ENCODE peak calls at places on chromosomes 4 and X, in seven cellular contexts. One of them, this sample, is unnamed.

GRCh38 chr4:165325732-165326512 is 1.5 kb upstream of the MSMO1 start:
- DNase-seq in erythroblast: peak
- DNase-seq in uterus: no peak
- DNase-seq in GM12892: no peak
- DNase-seq in NB4: peak
- DNase-seq in IMR-90: peak
- DNase-seq in upper lobe of left lung: no peak
- DNase-seq in this sample: no peak

GRCh38 chrX:12956704-12957541 is 18.0 kb upstream of the TMSB4X start:
- DNase-seq in IMR-90: peak
- DNase-seq in upper lobe of left lung: no peak
- DNase-seq in erythroblast: peak
- DNase-seq in uterus: no peak
- DNase-seq in GM12892: peak
- DNase-seq in NB4: peak
- DNase-seq in this sample: peak

GRCh38 chr4:42151568-42152506 is 618 bp downstream of the BEND4 start:
- DNase-seq in GM12892: peak
- DNase-seq in uterus: no peak
- DNase-seq in NB4: no peak
- DNase-seq in erythroblast: peak
- DNase-seq in IMR-90: no peak
- DNase-seq in upper lobe of left lung: peak
- DNase-seq in this sample: peak

GRCh38 chr4:96472103-96472867 is 632.4 kb downstream of the PDHA2 start:
- DNase-seq in uterus: no peak
- DNase-seq in GM12892: no peak
- DNase-seq in IMR-90: no peak
- DNase-seq in NB4: no peak
- DNase-seq in erythroblast: peak
- DNase-seq in upper lobe of left lung: no peak
- DNase-seq in this sample: no peak

GRCh38 chrX:129726307-129727111 is 12.3 kb upstream of the XPNPEP2 start:
- DNase-seq in uterus: peak
- DNase-seq in erythroblast: peak
- DNase-seq in IMR-90: peak
- DNase-seq in GM12892: no peak
- DNase-seq in upper lobe of left lung: no peak
- DNase-seq in NB4: peak
- DNase-seq in this sample: peak

GRCh38 chr4:83631066-83631465 is 95.2 kb downstream of the GPAT3 start:
- DNase-seq in erythroblast: no peak
- DNase-seq in GM12892: no peak
- DNase-seq in NB4: no peak
- DNase-seq in upper lobe of left lung: no peak
- DNase-seq in uterus: no peak
- DNase-seq in IMR-90: peak
- DNase-seq in this sample: no peak

GRCh38 chr4:145298885-145299284 is 118.5 kb upstream of the OTUD4 start:
- DNase-seq in GM12892: no peak
- DNase-seq in erythroblast: no peak
- DNase-seq in IMR-90: no peak
- DNase-seq in upper lobe of left lung: no peak
- DNase-seq in uterus: no peak
- DNase-seq in NB4: peak
- DNase-seq in this sample: no peak

GRCh38 chr4:131063878-131064277 is 1967.9 kb downstream of the C4orf33 start:
- DNase-seq in erythroblast: no peak
- DNase-seq in upper lobe of left lung: no peak
- DNase-seq in NB4: no peak
- DNase-seq in IMR-90: no peak
- DNase-seq in uterus: no peak
- DNase-seq in GM12892: no peak
- DNase-seq in this sample: no peak

GRCh38 chrX:153646620-153647373 is at the start of gene DUSP9:
- DNase-seq in erythroblast: no peak
- DNase-seq in uterus: peak
- DNase-seq in upper lobe of left lung: peak
- DNase-seq in NB4: peak
- DNase-seq in IMR-90: no peak
- DNase-seq in GM12892: peak
- DNase-seq in this sample: peak

GRCh38 chr4:150368667-150369066 is 213.3 kb upstream of the MAB21L2 start:
- DNase-seq in IMR-90: peak
- DNase-seq in uterus: no peak
- DNase-seq in GM12892: no peak
- DNase-seq in upper lobe of left lung: no peak
- DNase-seq in NB4: no peak
- DNase-seq in erythroblast: no peak
- DNase-seq in this sample: no peak

GRCh38 chrX:143648705-143649104 is 12.8 kb upstream of the SLITRK4 start:
- DNase-seq in uterus: no peak
- DNase-seq in IMR-90: no peak
- DNase-seq in NB4: peak
- DNase-seq in GM12892: no peak
- DNase-seq in upper lobe of left lung: no peak
- DNase-seq in erythroblast: no peak
- DNase-seq in this sample: no peak

GRCh38 chr4:173526034-173526482 is 4.0 kb downstream of the HAND2 start:
- DNase-seq in NB4: no peak
- DNase-seq in erythroblast: no peak
- DNase-seq in uterus: no peak
- DNase-seq in GM12892: no peak
- DNase-seq in IMR-90: no peak
- DNase-seq in upper lobe of left lung: no peak
- DNase-seq in this sample: no peak

GRCh38 chrX:65894138-65894537 is 145.7 kb downstream of the VSIG4 start:
- DNase-seq in uterus: no peak
- DNase-seq in upper lobe of left lung: no peak
- DNase-seq in IMR-90: no peak
- DNase-seq in NB4: no peak
- DNase-seq in erythroblast: peak
- DNase-seq in GM12892: no peak
- DNase-seq in this sample: peak

GRCh38 chr4:150325872-150326271 is 247.6 kb downstream of the DCLK2 start:
- DNase-seq in erythroblast: no peak
- DNase-seq in NB4: no peak
- DNase-seq in upper lobe of left lung: no peak
- DNase-seq in GM12892: no peak
- DNase-seq in uterus: no peak
- DNase-seq in IMR-90: no peak
- DNase-seq in this sample: no peak

GRCh38 chr4:93658443-93658842 is 170.1 kb upstream of the ATOH1 start:
- DNase-seq in NB4: no peak
- DNase-seq in uterus: no peak
- DNase-seq in upper lobe of left lung: no peak
- DNase-seq in GM12892: no peak
- DNase-seq in IMR-90: peak
- DNase-seq in erythroblast: no peak
- DNase-seq in this sample: no peak

GRCh38 chr4:128716325-128716724 is 93.2 kb upstream of the JADE1 start:
- DNase-seq in IMR-90: peak
- DNase-seq in erythroblast: no peak
- DNase-seq in GM12892: no peak
- DNase-seq in upper lobe of left lung: no peak
- DNase-seq in uterus: peak
- DNase-seq in NB4: no peak
- DNase-seq in this sample: no peak

GRCh38 chr4:146235654-146236570 is 21.6 kb downstream of the REELD1 start:
- DNase-seq in uterus: no peak
- DNase-seq in NB4: peak
- DNase-seq in IMR-90: no peak
- DNase-seq in GM12892: no peak
- DNase-seq in erythroblast: no peak
- DNase-seq in upper lobe of left lung: no peak
- DNase-seq in this sample: no peak

GRCh38 chr4:151325320-151326246 is at the start of gene SH3D19:
- DNase-seq in GM12892: no peak
- DNase-seq in upper lobe of left lung: peak
- DNase-seq in NB4: no peak
- DNase-seq in uterus: peak
- DNase-seq in erythroblast: no peak
- DNase-seq in IMR-90: peak
- DNase-seq in this sample: no peak

GRCh38 chr4:145230726-145231125 is 50.3 kb upstream of the OTUD4 start:
- DNase-seq in upper lobe of left lung: no peak
- DNase-seq in GM12892: no peak
- DNase-seq in uterus: no peak
- DNase-seq in IMR-90: peak
- DNase-seq in NB4: no peak
- DNase-seq in erythroblast: no peak
- DNase-seq in this sample: no peak

GRCh38 chr4:128310266-128310697 is 22.7 kb upstream of the PGRMC2 start:
- DNase-seq in NB4: no peak
- DNase-seq in GM12892: no peak
- DNase-seq in erythroblast: peak
- DNase-seq in uterus: peak
- DNase-seq in IMR-90: no peak
- DNase-seq in upper lobe of left lung: no peak
- DNase-seq in this sample: no peak

GRCh38 chr4:174828845-174829701 is at the start of gene GLRA3:
- DNase-seq in upper lobe of left lung: peak
- DNase-seq in erythroblast: peak
- DNase-seq in IMR-90: no peak
- DNase-seq in NB4: peak
- DNase-seq in uterus: no peak
- DNase-seq in GM12892: no peak
- DNase-seq in this sample: peak
- TF ChIP-seq POLR2A in upper lobe of left lung: no peak
- TF ChIP-seq POLR2A in erythroblast: no peak
- TF ChIP-seq POLR2A in IMR-90: no peak
- TF ChIP-seq POLR2A in NB4: no peak
- TF ChIP-seq POLR2A in uterus: no peak
- TF ChIP-seq POLR2A in GM12892: no peak
- TF ChIP-seq POLR2A in this sample: no peak

DNA sequence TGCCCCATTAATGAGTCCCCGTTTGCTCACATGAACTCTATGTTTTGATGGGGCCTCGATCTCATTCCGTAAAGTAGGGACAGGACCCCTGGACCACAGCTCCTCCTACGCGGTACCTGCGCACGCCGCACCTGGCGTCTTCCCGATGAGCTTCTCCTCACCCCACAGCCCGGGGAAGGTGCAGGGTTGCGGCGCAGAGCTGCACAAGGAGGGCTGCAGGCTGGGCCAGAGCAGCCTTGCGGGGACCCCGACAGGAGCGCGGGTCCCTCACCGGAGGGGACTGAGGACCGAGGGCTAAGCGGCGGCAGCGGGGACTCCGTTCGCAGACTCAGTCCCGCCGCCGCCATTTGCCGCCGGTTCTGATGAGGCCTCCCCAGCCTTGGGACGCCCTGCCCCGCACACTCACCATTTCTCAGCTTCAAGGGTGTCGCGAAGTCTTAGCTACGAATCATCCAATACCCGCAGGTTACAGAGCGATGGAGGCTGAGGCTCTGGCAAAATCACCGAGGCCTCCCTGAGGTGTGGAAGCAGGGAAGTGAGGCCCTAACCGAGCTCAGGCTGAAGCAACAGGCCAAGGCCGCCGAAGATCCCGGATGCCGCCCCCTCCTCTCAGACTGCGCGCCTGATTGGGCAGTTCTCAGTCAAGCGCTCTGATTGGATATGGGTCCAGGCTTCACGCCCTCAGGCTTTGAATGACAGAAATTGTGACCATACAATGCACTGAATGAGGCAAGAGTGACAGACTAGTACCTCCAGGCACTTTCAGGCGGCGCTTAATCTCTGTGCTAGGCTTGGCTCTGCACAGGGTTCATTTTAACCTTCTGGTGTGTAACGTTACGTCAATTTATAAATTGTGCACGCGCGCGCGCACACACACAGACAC is 25.1 kb downstream of the ZNF721 start:
- DNase-seq in erythroblast: peak
- DNase-seq in uterus: peak
- DNase-seq in NB4: peak
- DNase-seq in GM12892: peak
- DNase-seq in upper lobe of left lung: peak
- DNase-seq in IMR-90: peak
- DNase-seq in this sample: peak
- TF ChIP-seq POLR2A in erythroblast: peak
- TF ChIP-seq POLR2A in uterus: peak
- TF ChIP-seq POLR2A in NB4: peak
- TF ChIP-seq POLR2A in GM12892: peak
- TF ChIP-seq POLR2A in upper lobe of left lung: peak
- TF ChIP-seq POLR2A in IMR-90: peak
- TF ChIP-seq POLR2A in this sample: peak

GRCh38 chr4:1348746-1349145 is 1.7 kb downstream of the UVSSA start:
- DNase-seq in uterus: no peak
- DNase-seq in NB4: no peak
- DNase-seq in erythroblast: no peak
- DNase-seq in IMR-90: no peak
- DNase-seq in upper lobe of left lung: peak
- DNase-seq in GM12892: no peak
- DNase-seq in this sample: no peak

GRCh38 chr4:1348014-1348513 is 1.1 kb downstream of the UVSSA start:
- DNase-seq in erythroblast: no peak
- DNase-seq in upper lobe of left lung: peak
- DNase-seq in GM12892: no peak
- DNase-seq in uterus: no peak
- DNase-seq in NB4: no peak
- DNase-seq in IMR-90: no peak
- DNase-seq in this sample: no peak

GRCh38 chr4:1345905-1346780 is 865 bp upstream of the UVSSA start:
- DNase-seq in uterus: peak
- DNase-seq in IMR-90: peak
- DNase-seq in erythroblast: peak
- DNase-seq in NB4: peak
- DNase-seq in upper lobe of left lung: peak
- DNase-seq in GM12892: peak
- DNase-seq in this sample: peak

GRCh38 chr4:1346781-1347409 is at the start of gene UVSSA:
- DNase-seq in upper lobe of left lung: peak
- DNase-seq in uterus: peak
- DNase-seq in NB4: peak
- DNase-seq in erythroblast: peak
- DNase-seq in IMR-90: peak
- DNase-seq in GM12892: peak
- DNase-seq in this sample: peak

GRCh38 chr4:1347410-1347864 is 429 bp downstream of the UVSSA start:
- DNase-seq in GM12892: peak
- DNase-seq in erythroblast: peak
- DNase-seq in upper lobe of left lung: no peak
- DNase-seq in IMR-90: peak
- DNase-seq in NB4: peak
- DNase-seq in uterus: peak
- DNase-seq in this sample: peak
- TF ChIP-seq POLR2A in GM12892: peak
- TF ChIP-seq POLR2A in erythroblast: peak
- TF ChIP-seq POLR2A in upper lobe of left lung: no peak
- TF ChIP-seq POLR2A in IMR-90: peak
- TF ChIP-seq POLR2A in NB4: peak
- TF ChIP-seq POLR2A in uterus: no peak
- TF ChIP-seq POLR2A in this sample: no peak

DNA sequence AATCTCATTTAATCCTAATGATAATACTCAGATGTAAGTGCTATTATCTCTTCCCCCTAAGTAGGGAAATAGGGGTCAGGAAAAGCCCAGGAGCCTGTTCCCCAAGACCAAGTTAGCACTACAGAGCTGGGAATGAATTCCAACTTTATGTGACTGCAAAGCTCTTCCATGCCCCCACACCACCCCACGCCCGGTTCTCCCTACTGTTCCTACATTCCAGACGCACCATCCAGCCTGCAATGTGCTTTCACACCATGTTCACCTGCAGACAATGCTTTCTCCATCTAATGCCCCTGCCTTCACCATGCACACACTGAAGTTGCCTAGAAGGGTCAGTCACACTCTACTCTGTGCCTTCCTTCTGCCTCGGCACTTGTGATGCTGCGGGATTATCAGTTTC is 14.4 kb downstream of the SORBS2 start:
- DNase-seq in IMR-90: no peak
- DNase-seq in NB4: no peak
- DNase-seq in erythroblast: no peak
- DNase-seq in upper lobe of left lung: no peak
- DNase-seq in GM12892: no peak
- DNase-seq in uterus: no peak
- DNase-seq in this sample: no peak
- TF ChIP-seq POLR2A in IMR-90: no peak
- TF ChIP-seq POLR2A in NB4: no peak
- TF ChIP-seq POLR2A in erythroblast: no peak
- TF ChIP-seq POLR2A in upper lobe of left lung: no peak
- TF ChIP-seq POLR2A in GM12892: no peak
- TF ChIP-seq POLR2A in uterus: no peak
- TF ChIP-seq POLR2A in this sample: no peak